ENCODE peak calls at places on chromosomes 2 and 18, in seven cellular contexts. N is astrocyte of the spinal cord, P is SIG-M5, F is Right ventricle myocardium superior, H is skeletal muscle cell, A is foreskin fibroblast, G is GM12891. B is an unnamed sample.

GRCh38 chr2:200713704-200714064 is 98.0 kb upstream of the BZW1 start:
- DNase-seq in A (no peak), P (no peak), H (no peak), N (no peak), G (no peak), F (no peak), B (no peak)

GRCh38 chr18:68098655-68099054 is 582.1 kb upstream of the DSEL start:
- DNase-seq in P (no peak), F (no peak), N (no peak), G (no peak), A (no peak), H (no peak), B (no peak)

GRCh38 chr18:3667255-3668137 is 217.5 kb downstream of the TGIF1 start:
- DNase-seq in G (no peak), P (no peak), F (no peak), H (no peak), A (no peak), N (no peak), B (no peak)

GRCh38 chr2:116057538-116057937 is 1615.1 kb downstream of the DPP10 start:
- DNase-seq in F (no peak), A (no peak), P (no peak), N (no peak), G (no peak), H (no peak), B (no peak)

GRCh38 chr2:217038001-217038400 is 178.1 kb upstream of the TNP1 start:
- DNase-seq in H (no peak), F (no peak), G (no peak), P (no peak), N (no peak), A (no peak), B (no peak)

GRCh38 chr2:143125647-143126046 is 3.6 kb upstream of the ARHGAP15 start:
- DNase-seq in G (no peak), F (no peak), P (no peak), A (peak), N (peak), H (no peak), B (no peak)

GRCh38 chr18:9547767-9548166 is 66.6 kb downstream of the PPP4R1 start:
- DNase-seq in G (no peak), H (no peak), N (no peak), F (no peak), A (no peak), P (no peak), B (no peak)

GRCh38 chr2:76413436-76413835 is 702.7 kb upstream of the GCFC2 start:
- DNase-seq in G (no peak), P (no peak), F (no peak), H (no peak), A (no peak), N (no peak), B (no peak)

GRCh38 chr2:46555011-46555410 is 75.6 kb downstream of the TMEM247 start:
- DNase-seq in F (no peak), N (no peak), A (no peak), P (no peak), G (no peak), H (no peak), B (peak)

GRCh38 chr2:201674298-201674697 is 24.1 kb downstream of the MPP4 start:
- DNase-seq in N (no peak), H (no peak), F (no peak), G (no peak), P (no peak), A (no peak), B (no peak)

GRCh38 chr2:27075219-27075871 is 3.1 kb upstream of the EMILIN1 start:
- DNase-seq in F (peak), H (no peak), P (no peak), A (peak), N (no peak), G (no peak), B (peak)

GRCh38 chr2:12006841-12007240 is 260.4 kb downstream of the LPIN1 start:
- DNase-seq in A (peak), P (no peak), H (no peak), F (no peak), N (peak), G (no peak), B (peak)

GRCh38 chr2:51795248-51795888 is 763.4 kb upstream of the NRXN1 start:
- DNase-seq in A (no peak), P (no peak), F (no peak), H (no peak), N (no peak), G (peak), B (peak)

GRCh38 chr18:26190506-26190905 is 35.7 kb upstream of the TAF4B start:
- DNase-seq in N (no peak), A (no peak), F (no peak), H (no peak), G (no peak), P (no peak), B (no peak)

GRCh38 chr2:54704688-54705605 is 18.5 kb upstream of the EML6 start:
- DNase-seq in N (peak), A (peak), H (no peak), F (no peak), P (no peak), G (no peak), B (no peak)

GRCh38 chr18:40006553-40007073 is 1948.4 kb upstream of the PIK3C3 start:
- DNase-seq in A (no peak), G (no peak), P (no peak), N (no peak), H (no peak), F (no peak), B (no peak)

GRCh38 chr18:32378705-32379104 is 92.0 kb downstream of the GAREM1 start:
- DNase-seq in A (peak), F (no peak), P (no peak), N (peak), H (peak), G (no peak), B (no peak)

GRCh38 chr2:118668431-118669424 is 178.7 kb downstream of the EN1 start:
- DNase-seq in H (peak), A (peak), G (no peak), N (peak), P (no peak), F (no peak), B (no peak)

GRCh38 chr2:100747996-100748615 is 71.8 kb upstream of the NPAS2 start:
- DNase-seq in G (no peak), H (no peak), N (no peak), A (no peak), P (no peak), F (no peak), B (no peak)

GRCh38 chr2:201263774-201264173 is 3.4 kb downstream of the CASP8 start:
- DNase-seq in P (no peak), F (no peak), H (no peak), N (no peak), G (no peak), A (no peak), B (no peak)

GRCh38 chr2:85753525-85754312 is at the start of gene ATOH8:
- DNase-seq in N (peak), G (peak), H (no peak), F (peak), P (no peak), A (peak), B (peak)

GRCh38 chr2:119536209-119536608 is 8.0 kb upstream of the CFAP221 start:
- DNase-seq in H (no peak), P (no peak), G (no peak), F (no peak), N (no peak), A (no peak), B (no peak)

GRCh38 chr18:23735021-23735464 is 45.8 kb downstream of the LAMA3 start:
- DNase-seq in H (peak), F (no peak), G (no peak), A (peak), N (peak), P (no peak), B (no peak)

GRCh38 chr2:6866239-6866745 is 585 bp upstream of the CMPK2 start:
- DNase-seq in G (no peak), F (no peak), H (no peak), N (peak), A (peak), P (no peak), B (no peak)

GRCh38 chr2:240999873-241000541 is 1.6 kb downstream of the SNED1 start:
- DNase-seq in N (no peak), H (no peak), G (peak), F (no peak), A (no peak), P (no peak), B (no peak)

GRCh38 chr2:74867841-74868658 is 34.1 kb downstream of the HK2 start:
- DNase-seq in N (peak), P (no peak), G (no peak), F (no peak), H (no peak), A (peak), B (no peak)

GRCh38 chr2:241802806-241803318 is 6.1 kb upstream of the NEU4 start:
- DNase-seq in N (no peak), A (no peak), H (no peak), F (no peak), G (peak), P (no peak), B (peak)

GRCh38 chr2:197828464-197829135 is 24.2 kb downstream of the PLCL1 start:
- DNase-seq in G (no peak), A (peak), P (no peak), H (peak), N (no peak), F (no peak), B (no peak)

B was measured in endothelial cell.